ENCODE peak calls at places on chromosomes 7 and 10, in five cellular contexts. One of them, this sample, is unnamed.

GRCh38 chr10:58565256-58565655 is 52.6 kb downstream of the BICC1 start:
- DNase-seq in H1: no peak
- DNase-seq in GM12878: no peak
- DNase-seq in GM12891: no peak
- DNase-seq in HepG2: no peak
- DNase-seq in this sample: no peak

GRCh38 chr10:127973810-127974311 is 67.0 kb downstream of the PTPRE start:
- DNase-seq in H1: peak; percentile 36
- DNase-seq in HepG2: no peak
- DNase-seq in GM12891: no peak
- DNase-seq in GM12878: no peak
- DNase-seq in this sample: no peak

GRCh38 chr10:126131338-126131737 is 235.0 kb downstream of the FANK1 start:
- DNase-seq in GM12878: no peak
- DNase-seq in HepG2: no peak
- DNase-seq in H1: no peak
- DNase-seq in GM12891: no peak
- DNase-seq in this sample: no peak

GRCh38 chr7:154911862-154912261 is 91.1 kb downstream of the PAXIP1 start:
- DNase-seq in GM12891: no peak
- DNase-seq in HepG2: no peak
- DNase-seq in GM12878: no peak
- DNase-seq in H1: no peak
- DNase-seq in this sample: no peak

GRCh38 chr10:99895867-99896266 is 113.4 kb downstream of the ABCC2 start:
- DNase-seq in GM12878: no peak
- DNase-seq in GM12891: no peak
- DNase-seq in HepG2: no peak
- DNase-seq in H1: no peak
- DNase-seq in this sample: no peak

GRCh38 chr10:91883549-91884542 is 25.4 kb downstream of the FGFBP3 start:
- DNase-seq in HepG2: peak; percentile 8
- DNase-seq in GM12878: no peak
- DNase-seq in GM12891: no peak
- DNase-seq in H1: no peak
- DNase-seq in this sample: no peak

GRCh38 chr10:126663880-126664279 is 6.6 kb downstream of the C10orf90 start:
- DNase-seq in HepG2: no peak
- DNase-seq in GM12891: no peak
- DNase-seq in GM12878: no peak
- DNase-seq in H1: no peak
- DNase-seq in this sample: no peak

GRCh38 chr7:37832194-37832593 is 16.2 kb upstream of the NME8 start:
- DNase-seq in H1: no peak
- DNase-seq in HepG2: no peak
- DNase-seq in GM12891: no peak
- DNase-seq in GM12878: no peak
- DNase-seq in this sample: no peak

GRCh38 chr10:23405540-23405939 is 33.3 kb upstream of the OTUD1 start:
- DNase-seq in H1: no peak
- DNase-seq in GM12891: no peak
- DNase-seq in HepG2: peak; percentile 84
- DNase-seq in GM12878: no peak
- DNase-seq in this sample: no peak

GRCh38 chr7:29194206-29194593 is 375 bp upstream of the CHN2 start:
- DNase-seq in HepG2: no peak
- DNase-seq in GM12891: no peak
- DNase-seq in H1: no peak
- DNase-seq in GM12878: no peak
- DNase-seq in this sample: no peak

GRCh38 chr10:78450239-78450638 is 416.6 kb downstream of the RPS24 start:
- DNase-seq in HepG2: no peak
- DNase-seq in GM12878: no peak
- DNase-seq in GM12891: no peak
- DNase-seq in H1: no peak
- DNase-seq in this sample: no peak

GRCh38 chr7:115749924-115750323 is 280.6 kb downstream of the TFEC start:
- DNase-seq in GM12878: no peak
- DNase-seq in H1: no peak
- DNase-seq in GM12891: no peak
- DNase-seq in HepG2: no peak
- DNase-seq in this sample: no peak

GRCh38 chr10:6543431-6544005 is 36.6 kb downstream of the PRKCQ start:
- DNase-seq in GM12878: no peak
- DNase-seq in HepG2: no peak
- DNase-seq in GM12891: peak; percentile 13
- DNase-seq in H1: no peak
- DNase-seq in this sample: no peak

GRCh38 chr7:30682131-30683083 is at the start of gene CRHR2:
- DNase-seq in GM12878: no peak
- DNase-seq in H1: no peak
- DNase-seq in HepG2: no peak
- DNase-seq in GM12891: peak; percentile 42
- DNase-seq in this sample: peak; percentile 37

GRCh38 chr7:93622036-93622714 is 47.7 kb upstream of the CALCR start:
- DNase-seq in H1: no peak
- DNase-seq in HepG2: peak; percentile 20
- DNase-seq in GM12878: no peak
- DNase-seq in GM12891: no peak
- DNase-seq in this sample: no peak

GRCh38 chr10:23630880-23631279 is 192.0 kb downstream of the OTUD1 start:
- DNase-seq in GM12891: no peak
- DNase-seq in HepG2: no peak
- DNase-seq in H1: no peak
- DNase-seq in GM12878: no peak
- DNase-seq in this sample: no peak

GRCh38 chr10:71438761-71439160 is 42.0 kb downstream of the CDH23 start:
- DNase-seq in GM12891: no peak
- DNase-seq in HepG2: no peak
- DNase-seq in GM12878: no peak
- DNase-seq in H1: no peak
- DNase-seq in this sample: no peak

GRCh38 chr10:113187066-113187777 is 237.2 kb downstream of the TCF7L2 start:
- DNase-seq in HepG2: peak; percentile 26
- DNase-seq in GM12891: no peak
- DNase-seq in GM12878: no peak
- DNase-seq in H1: no peak
- DNase-seq in this sample: no peak

GRCh38 chr7:55053651-55054226 is 34.9 kb downstream of the EGFR start:
- DNase-seq in H1: no peak
- DNase-seq in GM12891: no peak
- DNase-seq in HepG2: no peak
- DNase-seq in GM12878: no peak
- DNase-seq in this sample: no peak

GRCh38 chr7:47791682-47792081 is 156.6 kb downstream of the PKD1L1 start:
- DNase-seq in GM12891: no peak
- DNase-seq in HepG2: no peak
- DNase-seq in GM12878: no peak
- DNase-seq in H1: no peak
- DNase-seq in this sample: no peak

GRCh38 chr10:71080381-71081228 is 131.8 kb upstream of the UNC5B start:
- DNase-seq in GM12891: no peak
- DNase-seq in HepG2: no peak
- DNase-seq in GM12878: no peak
- DNase-seq in H1: no peak
- DNase-seq in this sample: no peak

DNA sequence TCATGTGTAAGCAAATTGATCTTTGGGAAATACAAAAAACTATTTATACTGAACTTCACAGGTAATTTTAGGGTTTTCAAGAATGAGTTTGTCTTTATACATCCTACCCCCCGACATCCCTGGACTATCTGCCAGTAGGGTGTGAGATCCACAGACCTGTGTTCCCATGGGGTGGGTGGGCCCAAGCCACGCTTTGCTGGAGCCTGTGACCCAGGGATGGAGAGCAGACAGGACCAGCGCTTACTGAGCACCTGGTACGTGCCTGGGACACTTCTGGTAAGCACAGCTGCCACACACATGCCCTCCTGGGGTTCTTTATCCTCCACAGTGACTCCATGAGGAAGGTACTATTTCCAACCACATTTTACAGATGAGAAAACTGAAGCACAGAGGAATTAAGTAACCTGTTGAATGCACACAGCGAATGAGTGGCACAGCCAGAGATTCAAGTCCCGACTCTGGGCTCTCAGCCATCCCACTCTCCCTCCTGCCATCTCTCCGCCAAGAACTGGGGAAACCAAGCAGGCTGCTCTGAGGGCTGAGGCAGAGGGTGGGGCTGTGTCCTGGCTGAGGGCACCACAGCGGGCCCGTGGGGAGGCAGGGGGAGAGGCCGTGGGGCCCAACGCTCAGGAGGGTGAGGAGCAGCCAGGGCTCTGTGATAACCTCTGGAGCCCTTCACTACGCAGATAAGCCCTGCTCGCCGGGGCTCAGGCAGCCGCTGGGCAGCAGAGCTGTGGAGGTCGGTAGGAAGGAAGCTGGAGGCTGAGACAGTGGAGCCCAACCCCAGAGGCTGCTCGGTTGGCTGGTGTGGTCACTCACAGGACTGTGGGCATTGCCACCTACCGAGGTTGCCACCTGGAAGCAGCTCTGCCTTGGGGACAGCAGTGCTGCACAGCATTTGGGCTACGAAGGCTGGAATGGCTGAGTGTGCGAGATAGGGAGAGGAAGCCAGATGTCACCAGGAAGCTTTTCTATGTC is 124.2 kb downstream of the ARHGAP22 start:
- DNase-seq in HepG2: no peak
- DNase-seq in H1: no peak
- DNase-seq in GM12878: no peak
- DNase-seq in GM12891: no peak
- DNase-seq in this sample: no peak
- TF ChIP-seq TAF1 in HepG2: no peak
- TF ChIP-seq TAF1 in H1: no peak
- TF ChIP-seq TAF1 in GM12878: no peak
- TF ChIP-seq TAF1 in GM12891: no peak
- TF ChIP-seq TAF1 in this sample: no peak

GRCh38 chr10:17923728-17924127 is 28.0 kb upstream of the SLC39A12 start:
- DNase-seq in GM12891: no peak
- DNase-seq in GM12878: no peak
- DNase-seq in HepG2: no peak
- DNase-seq in H1: no peak
- DNase-seq in this sample: no peak

GRCh38 chr10:17918187-17918903 is 33.4 kb upstream of the SLC39A12 start:
- DNase-seq in GM12878: no peak
- DNase-seq in GM12891: no peak
- DNase-seq in HepG2: no peak
- DNase-seq in H1: no peak
- DNase-seq in this sample: no peak

DNA sequence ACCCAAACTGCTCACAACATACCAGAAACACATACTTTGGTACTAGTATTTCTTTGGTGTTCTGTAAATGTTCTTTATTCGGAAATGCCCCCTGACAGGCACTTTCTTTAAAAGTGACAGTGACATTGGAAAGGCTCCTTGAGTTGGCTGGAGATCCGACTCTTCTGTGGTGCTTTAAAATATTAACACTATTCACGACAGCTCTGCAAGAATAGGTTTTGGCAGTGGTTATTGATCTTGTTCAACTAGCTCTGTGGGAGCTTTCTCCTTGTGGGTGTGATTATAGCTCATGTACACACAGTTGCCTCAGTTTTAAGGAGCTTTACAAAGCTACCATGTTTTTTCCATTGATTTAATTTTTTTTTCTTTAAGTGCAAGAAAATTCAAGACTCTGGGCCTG is 30.3 kb upstream of the SLC39A12 start:
- DNase-seq in GM12878: no peak
- DNase-seq in H1: no peak
- DNase-seq in GM12891: no peak
- DNase-seq in HepG2: no peak
- DNase-seq in this sample: no peak
- TF ChIP-seq POLR2A in GM12878: no peak
- TF ChIP-seq POLR2A in H1: no peak
- TF ChIP-seq POLR2A in GM12891: no peak
- TF ChIP-seq POLR2A in HepG2: no peak
- TF ChIP-seq POLR2A in this sample: no peak

GRCh38 chr7:75716992-75717626 is 21.6 kb downstream of the HIP1 start:
- DNase-seq in H1: no peak
- DNase-seq in GM12891: no peak
- DNase-seq in HepG2: peak; percentile 59
- DNase-seq in GM12878: no peak
- DNase-seq in this sample: no peak
- TF ChIP-seq TAF1 in H1: no peak
- TF ChIP-seq TAF1 in GM12891: no peak
- TF ChIP-seq TAF1 in HepG2: no peak
- TF ChIP-seq TAF1 in GM12878: no peak
- TF ChIP-seq TAF1 in this sample: no peak

GRCh38 chr7:602341-603141 is 82.9 kb upstream of the PDGFA start:
- DNase-seq in H1: no peak
- DNase-seq in HepG2: peak; percentile 18
- DNase-seq in GM12878: no peak
- DNase-seq in GM12891: no peak
- DNase-seq in this sample: no peak

GRCh38 chr7:603152-603941 is 83.7 kb upstream of the PDGFA start:
- DNase-seq in HepG2: no peak
- DNase-seq in H1: no peak
- DNase-seq in GM12891: no peak
- DNase-seq in GM12878: no peak
- DNase-seq in this sample: no peak

GRCh38 chr7:604884-605531 is 85.4 kb upstream of the PDGFA start:
- DNase-seq in GM12878: no peak
- DNase-seq in GM12891: no peak
- DNase-seq in HepG2: no peak
- DNase-seq in H1: no peak
- DNase-seq in this sample: no peak

GRCh38 chr7:605661-606450 is 86.2 kb upstream of the PDGFA start:
- DNase-seq in GM12891: no peak
- DNase-seq in GM12878: no peak
- DNase-seq in HepG2: peak; percentile 15
- DNase-seq in H1: no peak
- DNase-seq in this sample: no peak

GRCh38 chr7:604038-604883 is 84.6 kb upstream of the PDGFA start:
- DNase-seq in HepG2: no peak
- DNase-seq in GM12891: peak; percentile 84
- DNase-seq in GM12878: peak; percentile 71
- DNase-seq in H1: no peak
- DNase-seq in this sample: peak; percentile 80
- TF ChIP-seq POLR2A in HepG2: no peak
- TF ChIP-seq POLR2A in GM12891: peak; percentile 60
- TF ChIP-seq POLR2A in GM12878: peak; percentile 96
- TF ChIP-seq POLR2A in H1: no peak
- TF ChIP-seq POLR2A in this sample: peak; percentile 79

GRCh38 chr10:86065711-86066251 is 300.8 kb downstream of the GRID1 start:
- DNase-seq in HepG2: no peak
- DNase-seq in H1: no peak
- DNase-seq in GM12878: no peak
- DNase-seq in GM12891: no peak
- DNase-seq in this sample: no peak

GRCh38 chr10:86062647-86063145 is 303.9 kb downstream of the GRID1 start:
- DNase-seq in HepG2: no peak
- DNase-seq in H1: no peak
- DNase-seq in GM12878: no peak
- DNase-seq in GM12891: no peak
- DNase-seq in this sample: no peak

GRCh38 chr10:86062151-86062550 is 304.4 kb downstream of the GRID1 start:
- DNase-seq in HepG2: no peak
- DNase-seq in GM12878: no peak
- DNase-seq in H1: no peak
- DNase-seq in GM12891: no peak
- DNase-seq in this sample: no peak

GRCh38 chr10:86064931-86065662 is 301.5 kb downstream of the GRID1 start:
- DNase-seq in H1: no peak
- DNase-seq in GM12878: no peak
- DNase-seq in HepG2: no peak
- DNase-seq in GM12891: no peak
- DNase-seq in this sample: no peak

GRCh38 chr10:86064219-86064618 is 302.4 kb downstream of the GRID1 start:
- DNase-seq in GM12878: no peak
- DNase-seq in H1: no peak
- DNase-seq in HepG2: no peak
- DNase-seq in GM12891: no peak
- DNase-seq in this sample: no peak
- TF ChIP-seq TAF1 in GM12878: no peak
- TF ChIP-seq TAF1 in H1: no peak
- TF ChIP-seq TAF1 in HepG2: no peak
- TF ChIP-seq TAF1 in GM12891: no peak
- TF ChIP-seq TAF1 in this sample: no peak